ENCODE peak calls at places on chromosomes 3 and 15, in four cellular contexts. T is left ventricle myocardium inferior, X is stomach, O is neuronal stem cell. W is an unnamed sample. For H3K36me3, the result is how much of the 10 kb centered on the place peaks cover.

GRCh38 chr15:68620721-68621528 is 42.1 kb downstream of the CORO2B start:
- DNase-seq in X (peak), T (peak), O (no peak), W (no peak)

GRCh38 chr3:149393355-149394165 is 16.1 kb upstream of the TM4SF1 start:
- DNase-seq in X (peak), T (peak), O (peak), W (peak)

GRCh38 chr3:64863811-64864210 is 176.0 kb upstream of the ADAMTS9 start:
- DNase-seq in X (no peak), T (no peak), O (no peak), W (no peak)

GRCh38 chr15:25796395-25796794 is 66.7 kb downstream of the ATP10A start:
- DNase-seq in T (no peak), O (no peak), X (no peak), W (peak)

GRCh38 chr3:186452517-186452916 is 90.5 kb upstream of the DGKG start:
- DNase-seq in X (peak), T (no peak), O (no peak), W (no peak)

GRCh38 chr3:9736831-9737230 is 5.3 kb downstream of the BRPF1 start:
- DNase-seq in X (no peak), T (no peak), O (no peak), W (no peak)

GRCh38 chr3:40309925-40310635 is 573 bp downstream of the EIF1B start:
- DNase-seq in O (peak), X (peak), T (peak), W (peak)

GRCh38 chr3:171712168-171712938 is 97.9 kb downstream of the PLD1 start:
- DNase-seq in X (no peak), T (no peak), O (no peak), W (no peak)

GRCh38 chr15:58201536-58201935 is 63.4 kb downstream of the AQP9 start:
- DNase-seq in O (no peak), X (no peak), T (no peak), W (no peak)

GRCh38 chr3:71258116-71258515 is 325.4 kb downstream of the FOXP1 start:
- DNase-seq in O (no peak), X (no peak), T (no peak), W (peak)

DNA sequence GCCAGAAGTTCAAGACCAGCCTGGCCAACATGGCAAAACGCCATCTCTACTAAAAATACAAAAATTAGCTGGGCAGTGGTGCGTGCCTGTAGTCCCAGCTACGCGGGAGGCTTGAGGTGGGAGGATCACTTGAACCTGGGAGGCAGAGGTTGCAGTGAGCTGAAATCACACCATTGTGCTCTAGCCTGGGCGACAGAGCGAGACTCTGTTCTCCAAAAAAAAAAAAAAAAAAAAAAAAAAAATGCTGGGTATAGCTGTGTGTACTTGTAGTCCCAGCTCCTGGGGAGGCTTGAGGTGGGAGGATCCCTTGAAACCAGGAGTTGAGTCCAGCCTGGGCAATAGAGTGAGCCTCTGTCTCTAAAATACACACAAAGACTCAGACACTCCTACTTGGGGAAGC is 32.0 kb downstream of the PPP1R2 start:
- DNase-seq in X (no peak), T (no peak), O (no peak), W (no peak)
- H3K36me3 ChIP-seq in X (half or more), T (under half), O (under half), W (under half)

GRCh38 chr15:76259392-76259791 is 51.9 kb downstream of the ETFA start:
- DNase-seq in T (no peak), X (no peak), O (no peak), W (no peak)
- H3K36me3 ChIP-seq in T (half or more), X (half or more), O (half or more), W (under half)

DNA sequence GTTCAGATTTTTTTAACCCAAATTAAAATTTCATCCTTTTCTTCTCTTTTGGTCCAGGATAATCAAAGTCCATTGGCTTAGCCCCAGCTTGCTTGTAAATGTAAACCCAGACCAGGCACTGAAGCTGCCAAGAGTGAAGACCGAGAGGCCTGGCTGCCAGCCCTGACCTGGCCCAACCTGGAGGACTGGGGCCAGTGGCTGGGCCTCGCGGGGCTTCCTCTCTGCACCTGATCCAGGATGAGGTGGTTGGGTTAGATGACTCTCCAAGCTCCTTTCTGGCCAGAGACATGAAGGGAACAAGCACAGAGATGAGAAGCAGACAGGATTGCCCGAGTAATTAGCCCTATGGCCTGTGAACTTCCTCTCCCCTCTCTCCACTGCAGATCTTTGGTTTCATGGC is 50.6 kb downstream of the CMTM6 start:
- DNase-seq in O (no peak), X (peak), T (no peak), W (no peak)
- H3K36me3 ChIP-seq in O (half or more), X (half or more), T (under half), W (under half)

GRCh38 chr3:122620399-122620798 is 42.9 kb downstream of the PARP15 start:
- DNase-seq in T (no peak), X (no peak), O (no peak), W (no peak)
- H3K36me3 ChIP-seq in T (under half), X (under half), O (under half), W (under half)

GRCh38 chr3:144963810-144964209 is 992.2 kb downstream of the DIPK2A start:
- DNase-seq in T (no peak), O (no peak), X (no peak), W (no peak)
- H3K36me3 ChIP-seq in T (under half), O (under half), X (under half), W (under half)

DNA sequence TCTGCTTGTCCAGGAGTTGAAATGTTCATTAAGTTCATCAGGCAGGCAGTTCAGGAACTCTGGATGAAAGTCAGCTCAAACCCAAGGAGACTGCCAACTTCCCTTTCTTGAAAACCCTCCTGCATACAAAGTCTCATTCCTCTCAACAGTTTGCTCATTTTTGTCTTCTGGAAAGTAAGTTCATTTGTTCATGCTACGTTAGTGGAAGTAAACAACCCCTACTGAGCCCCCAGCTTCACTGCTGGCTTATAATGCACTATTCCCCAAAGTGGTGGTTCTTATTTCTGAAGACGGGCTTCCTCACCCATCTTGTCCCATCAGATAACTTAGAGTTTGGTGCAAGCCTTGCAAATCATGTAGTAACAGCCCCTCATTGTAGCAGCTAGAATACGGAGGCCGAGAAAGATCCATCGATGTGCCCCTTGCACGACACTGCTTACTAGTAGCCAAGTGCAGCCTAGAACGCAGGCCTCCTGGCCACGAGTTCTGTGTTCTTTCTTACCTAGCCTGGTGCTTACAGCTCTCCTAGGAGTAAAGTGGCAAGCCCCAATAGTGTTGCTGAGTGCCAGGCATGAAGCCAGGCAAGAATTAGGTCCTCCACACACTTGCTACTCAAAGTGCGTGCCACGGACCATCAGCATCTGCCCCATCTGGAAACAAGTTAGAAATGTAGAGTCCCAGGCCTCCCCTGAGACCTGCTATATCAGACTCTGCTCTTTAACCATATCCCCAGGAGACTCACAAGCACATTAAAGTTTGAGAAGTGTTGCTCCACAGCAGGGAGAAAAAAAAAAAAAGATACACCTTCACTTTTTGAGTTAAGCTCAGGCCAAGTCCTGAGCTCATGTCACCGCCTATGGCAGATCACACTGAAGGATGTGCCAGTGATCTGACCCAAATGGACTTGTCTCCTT is 82.5 kb downstream of the RFTN1 start:
- DNase-seq in O (no peak), T (no peak), X (no peak), W (no peak)
- H3K36me3 ChIP-seq in O (under half), T (under half), X (under half), W (under half)

DNA sequence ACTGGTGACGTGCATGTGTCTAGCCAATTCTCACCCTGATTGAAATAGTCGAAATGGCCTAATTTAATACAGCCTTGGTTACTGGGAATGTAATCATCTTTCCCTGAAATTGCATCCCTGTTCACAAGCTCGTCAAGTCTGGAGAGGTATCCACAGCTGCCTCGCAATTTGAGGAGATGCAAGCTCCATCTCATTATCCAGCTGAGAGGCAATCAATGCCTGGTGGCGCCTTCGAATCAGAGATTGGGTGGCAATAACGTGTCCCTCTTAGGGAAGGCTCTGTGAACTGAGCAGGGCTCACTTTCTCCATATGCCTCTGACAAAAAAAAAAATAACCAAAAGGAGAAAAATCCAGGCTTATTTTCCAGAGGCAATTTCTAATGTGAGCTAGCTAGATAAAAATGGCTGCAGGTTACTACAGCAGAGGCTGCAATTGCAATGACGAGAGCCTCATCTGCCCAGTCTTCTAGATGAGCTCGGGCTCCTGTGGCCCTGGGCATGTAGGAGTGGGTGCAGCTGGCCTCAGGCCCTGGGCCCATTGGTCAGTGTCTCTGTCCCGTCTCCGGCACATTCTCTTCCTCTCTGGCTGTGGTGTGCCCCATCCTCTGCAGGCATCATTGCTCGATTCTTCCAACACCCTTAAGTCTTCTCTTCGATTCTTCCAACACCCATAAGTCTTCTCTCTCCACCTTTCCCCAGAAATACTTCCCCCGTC is 487.5 kb downstream of the GABRG3 start:
- DNase-seq in T (no peak), X (no peak), O (no peak), W (no peak)
- H3K36me3 ChIP-seq in T (under half), X (under half), O (under half), W (under half)

W was measured in H7.